ENCODE peak calls at places on chromosomes 12 and 14, in four cellular contexts. E is H1, B is neuronal stem cell, W is mesenchymal stem cell. M is an unnamed sample. For H3K36me3, the result is how much of the 10 kb centered on the place peaks cover.

GRCh38 chr12:47015381-47015780 is 64.0 kb upstream of the PCED1B start:
- DNase-seq in E (no peak), B (no peak), W (no peak), M (no peak)

GRCh38 chr14:97408503-97408902 is 611.3 kb downstream of the VRK1 start:
- DNase-seq in E (no peak), B (no peak), W (no peak), M (no peak)

GRCh38 chr12:94183702-94184379 is 35.5 kb downstream of the PLXNC1 start:
- DNase-seq in E (no peak), B (no peak), W (no peak), M (peak)

GRCh38 chr12:113980537-113981337 is 14.6 kb upstream of the RBM19 start:
- DNase-seq in E (peak), B (peak), W (peak), M (peak)

GRCh38 chr12:83808591-83808990 is 1104.0 kb downstream of the SLC6A15 start:
- DNase-seq in E (no peak), B (no peak), W (no peak), M (no peak)

GRCh38 chr14:39491134-39491541 is 58.9 kb upstream of the FBXO33 start:
- DNase-seq in E (peak), B (no peak), W (peak), M (peak)

GRCh38 chr14:90717916-90718315 is 98.3 kb downstream of the TTC7B start:
- DNase-seq in E (peak), B (no peak), W (peak), M (no peak)

GRCh38 chr12:21819678-21820077 is 45.2 kb upstream of the KCNJ8 start:
- DNase-seq in E (no peak), B (no peak), W (no peak), M (no peak)

GRCh38 chr14:91873476-91874265 is 6.3 kb upstream of the TC2N start:
- DNase-seq in E (no peak), B (no peak), W (no peak), M (no peak)

GRCh38 chr12:75953312-75953906 is 78.2 kb downstream of the PHLDA1 start:
- DNase-seq in E (no peak), B (no peak), W (peak), M (peak)

GRCh38 chr12:80087486-80088213 is 11.7 kb upstream of the OTOGL start:
- DNase-seq in E (no peak), B (no peak), W (no peak), M (no peak)

GRCh38 chr12:29023436-29024076 is 125.5 kb upstream of the FAR2 start:
- DNase-seq in E (no peak), B (no peak), W (no peak), M (no peak)

GRCh38 chr12:120439646-120440247 is 1.8 kb downstream of the COX6A1 start:
- DNase-seq in E (peak), B (peak), W (peak), M (peak)

GRCh38 chr12:2179953-2180736 is 127.4 kb downstream of the CACNA1C start:
- DNase-seq in E (no peak), B (no peak), W (peak), M (no peak)

DNA sequence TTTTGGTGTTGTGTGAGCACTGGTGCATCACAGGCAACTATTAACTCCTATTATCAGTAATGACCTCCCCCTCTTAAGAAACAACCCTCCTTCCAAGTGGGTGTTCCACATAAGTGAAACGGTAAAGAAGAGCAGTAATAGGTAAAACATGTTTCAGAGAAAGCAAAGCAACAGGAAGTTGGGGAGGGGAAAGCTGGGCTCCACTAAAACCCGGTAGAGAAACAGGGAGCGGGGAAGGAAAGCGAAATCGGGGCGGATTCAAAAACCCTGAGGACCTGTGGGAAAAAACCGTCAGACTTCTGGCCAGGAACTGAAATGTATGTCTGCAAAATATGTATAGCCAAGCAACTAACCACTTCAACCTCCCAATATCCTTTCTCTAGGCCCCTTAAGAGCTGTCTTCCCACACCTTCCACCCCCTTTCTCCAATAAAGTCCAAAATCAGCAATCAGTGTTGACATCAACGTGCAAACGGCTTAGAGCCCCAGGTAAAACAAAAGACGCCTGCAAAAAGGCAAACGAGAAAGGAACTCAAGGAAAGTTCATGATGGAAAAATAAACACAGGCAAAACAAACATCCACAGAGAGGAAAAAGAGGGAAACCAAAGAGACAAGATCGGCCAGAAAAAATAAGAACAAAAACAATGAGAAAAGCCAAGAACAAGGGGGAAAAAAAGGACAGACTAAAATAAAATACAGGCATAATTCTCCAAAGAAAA is 32.8 kb downstream of the SIX1 start:
- DNase-seq in E (no peak), B (no peak), W (no peak), M (no peak)
- H2BK12ac ChIP-seq in E (no peak), B (no peak), W (no peak), M (no peak)

DNA sequence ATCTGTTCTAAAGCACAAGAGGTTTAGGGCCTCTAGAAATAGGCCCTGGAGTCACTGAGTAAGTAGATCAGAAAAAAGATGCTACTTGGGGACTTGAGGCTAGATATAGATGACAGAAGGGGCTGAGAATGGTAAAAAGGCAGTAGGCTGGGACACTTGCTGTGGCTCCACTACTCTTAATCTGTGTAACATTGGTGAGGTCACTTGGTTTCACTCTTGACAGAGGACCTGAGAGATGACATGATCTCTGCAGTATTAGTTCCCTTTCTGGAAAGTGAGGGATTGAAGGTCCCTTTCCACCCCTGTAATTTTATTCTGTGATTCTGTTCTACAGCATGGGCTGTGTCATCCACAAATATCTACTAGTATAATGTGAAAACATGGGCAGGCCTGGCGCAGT is 39.7 kb downstream of the MAPKAPK5 start:
- DNase-seq in E (no peak), B (no peak), W (no peak), M (no peak)
- H3K36me3 ChIP-seq in E (under half), B (half or more), W (under half), M (under half)

GRCh38 chr12:123126294-123127144 is 24.4 kb downstream of the PITPNM2 start:
- DNase-seq in E (no peak), B (no peak), W (peak), M (peak)
- H2BK5ac ChIP-seq in E (peak), B (no peak), W (peak), M (peak)

GRCh38 chr14:20365928-20366327 is 22.5 kb downstream of the PARP2 start:
- DNase-seq in E (no peak), B (no peak), W (no peak), M (no peak)
- H2BK12ac ChIP-seq in E (no peak), B (no peak), W (no peak), M (no peak)

GRCh38 chr14:102050625-102051024 is 36.2 kb downstream of the HSP90AA1 start:
- DNase-seq in E (no peak), B (no peak), W (no peak), M (no peak)
- H3K36me3 ChIP-seq in E (under half), B (under half), W (half or more), M (half or more)

DNA sequence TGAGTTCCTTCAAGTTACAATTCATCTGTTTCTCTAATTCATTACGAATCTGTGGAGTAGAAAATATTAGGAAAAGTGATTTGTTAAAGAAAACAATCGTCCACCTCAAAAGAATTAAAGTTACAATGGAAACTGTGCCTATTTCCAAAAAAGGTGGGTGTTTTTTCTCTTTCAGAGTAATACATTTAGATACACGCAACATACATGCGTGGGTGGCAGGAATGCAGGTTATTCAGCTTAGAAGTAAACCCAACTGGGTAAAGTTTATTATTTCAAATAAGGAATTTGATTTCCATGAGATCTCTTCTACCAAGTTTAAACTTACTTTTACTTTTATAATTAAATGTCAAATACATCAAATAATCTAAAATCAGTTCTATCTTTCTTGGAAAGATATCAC is 52.2 kb downstream of the SSH1 start:
- DNase-seq in E (no peak), B (no peak), W (no peak), M (no peak)
- H2BK5ac ChIP-seq in E (no peak), B (no peak), W (peak), M (no peak)

DNA sequence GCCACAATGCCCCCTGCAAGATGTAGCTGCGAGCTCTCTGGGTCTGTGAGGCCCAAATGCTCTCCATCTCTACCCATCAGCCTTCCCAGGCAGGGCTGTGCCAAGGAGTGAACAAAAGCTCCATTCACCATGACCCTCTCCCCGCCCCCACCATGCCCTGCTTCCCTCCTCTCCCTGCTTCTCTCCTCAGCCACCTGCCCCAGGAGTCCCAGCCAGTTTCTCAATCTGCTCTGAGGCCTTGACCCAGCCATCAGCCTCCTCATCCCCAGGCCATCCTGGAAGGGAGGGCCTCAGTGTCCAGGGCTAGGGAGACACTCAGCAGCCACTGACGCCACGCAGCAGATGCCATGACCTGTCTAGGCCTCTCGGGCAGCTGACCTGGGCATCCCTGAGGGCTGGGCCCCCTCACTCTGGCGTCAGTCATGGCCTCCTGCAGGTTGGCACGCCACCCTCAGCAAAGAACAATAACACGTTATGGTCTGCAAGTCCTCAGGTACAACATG is 8.5 kb upstream of the KRT5 start:
- DNase-seq in E (no peak), B (no peak), W (no peak), M (no peak)
- H2BK12ac ChIP-seq in E (no peak), B (no peak), W (no peak), M (no peak)

DNA sequence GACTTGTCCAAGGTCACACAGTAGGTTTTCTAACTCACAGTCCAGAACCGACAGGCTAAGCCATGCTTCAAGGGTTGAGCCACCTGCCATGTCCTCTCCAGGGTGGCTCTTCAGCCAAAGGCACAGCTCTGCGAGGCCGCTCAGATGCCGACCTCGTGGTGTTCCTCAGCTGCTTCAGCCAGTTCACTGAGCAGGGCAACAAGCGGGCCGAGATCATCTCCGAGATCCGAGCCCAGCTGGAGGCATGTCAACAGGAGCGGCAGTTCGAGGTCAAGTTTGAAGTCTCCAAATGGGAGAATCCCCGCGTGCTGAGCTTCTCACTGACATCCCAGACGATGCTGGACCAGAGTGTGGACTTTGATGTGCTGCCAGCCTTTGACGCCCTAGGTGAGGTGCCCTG is 12.7 kb upstream of the OAS2 start:
- DNase-seq in E (no peak), B (no peak), W (no peak), M (no peak)
- H3K36me3 ChIP-seq in E (under half), B (under half), W (under half), M (under half)

GRCh38 chr14:34059925-34060746 is 109.3 kb upstream of the EGLN3 start:
- DNase-seq in E (peak), B (peak), W (peak), M (peak)
- H2BK5ac ChIP-seq in E (peak), B (peak), W (peak), M (peak)